ENCODE peak calls at places on chromosomes 11 and 22, in nine cellular contexts. M is left colon; Z is hypothalamus; C is AG08395; W is stimulated activated CD4-positive, alpha-beta T cell treated with anti-CD3 and anti-CD28 coated beads, Interleukin-1b, Interleukin-23, amount 100 ng/mL, for 1 hour; H is A549; Q is HS-27A; O is stimulated activated CD8-positive, alpha-beta memory T cell treated with anti-CD3 and anti-CD28 coated beads, Interleukin-15, amount 100 ng/mL, for 1 hour; R is retina. J is an unnamed sample.

GRCh38 chr22:30301995-30302809 is 12.9 kb upstream of the CASTOR1 start:
- DNase-seq in Z (no peak), R (no peak), H (no peak), C (peak; percentile 64), W (no peak), O (no peak), M (peak; percentile 68), Q (no peak), J (peak; percentile 53)

GRCh38 chr11:18956630-18957029 is 17.4 kb upstream of the MRGPRX1 start:
- DNase-seq in M (no peak), O (no peak), Z (no peak), Q (no peak), R (no peak), H (no peak), C (no peak), W (no peak), J (no peak)

GRCh38 chr22:38788417-38788816 is 5.5 kb downstream of the DNAL4 start:
- DNase-seq in Q (no peak), M (no peak), Z (no peak), C (peak; percentile 87), O (no peak), W (no peak), R (no peak), H (peak; percentile 49), J (peak; percentile 72)

GRCh38 chr22:20464096-20464614 is 26.5 kb upstream of the SCARF2 start:
- DNase-seq in O (no peak), M (no peak), W (peak; percentile 15), Z (no peak), R (no peak), H (no peak), Q (no peak), C (no peak), J (no peak)

GRCh38 chr11:2751523-2752203 is 51.9 kb upstream of the KCNQ1OT1 start:
- DNase-seq in M (peak; percentile 14), C (no peak), Z (no peak), R (peak; percentile 47), Q (no peak), W (no peak), O (no peak), H (no peak), J (no peak)

GRCh38 chr22:32904044-32904443 is 102.5 kb downstream of the TIMP3 start:
- DNase-seq in Q (peak; percentile 1), O (no peak), W (no peak), C (peak; percentile 47), M (peak; percentile 49), H (peak; percentile 29), Z (peak; percentile 43), R (no peak), J (peak; percentile 69)

GRCh38 chr11:65115361-65116082 is 2.0 kb downstream of the ZNHIT2 start:
- DNase-seq in Z (no peak), C (no peak), Q (no peak), O (no peak), R (no peak), W (no peak), H (no peak), M (peak; percentile 26), J (no peak)

GRCh38 chr22:45816771-45817170 is 145.1 kb downstream of the ATXN10 start:
- DNase-seq in H (no peak), M (no peak), Q (no peak), W (no peak), O (no peak), C (no peak), R (no peak), Z (no peak), J (no peak)

GRCh38 chr11:58801974-58802545 is 42.4 kb downstream of the GLYATL2 start:
- DNase-seq in Z (no peak), M (no peak), Q (no peak), W (no peak), C (no peak), R (no peak), O (no peak), H (no peak), J (no peak)

GRCh38 chr11:102469196-102469821 is 16.7 kb upstream of the TMEM123 start:
- DNase-seq in Z (no peak), O (no peak), W (no peak), H (no peak), C (peak; percentile 46), M (peak; percentile 45), Q (no peak), R (no peak), J (no peak)

GRCh38 chr11:88122956-88123355 is 52.3 kb downstream of the RAB38 start:
- DNase-seq in H (no peak), W (no peak), R (no peak), C (no peak), Z (no peak), O (no peak), Q (no peak), M (no peak), J (no peak)

GRCh38 chr11:9722023-9722422 is 58.1 kb downstream of the SWAP70 start:
- DNase-seq in H (no peak), Z (no peak), R (no peak), O (no peak), Q (no peak), W (no peak), M (no peak), C (no peak), J (no peak)

GRCh38 chr22:46649176-46650077 is 29.2 kb downstream of the GRAMD4 start:
- DNase-seq in C (peak; percentile 14), W (no peak), O (no peak), H (peak; percentile 93), R (no peak), M (no peak), Z (no peak), Q (no peak), J (peak; percentile 8)

GRCh38 chr22:30969532-30970355 is 679 bp downstream of the TUG1 start:
- DNase-seq in H (peak; percentile 44), C (peak; percentile 50), Z (peak; percentile 44), M (peak; percentile 42), W (no peak), O (peak; percentile 11), Q (no peak), R (no peak), J (no peak)

GRCh38 chr11:92136792-92137191 is 87.8 kb upstream of the FAT3 start:
- DNase-seq in C (no peak), O (no peak), R (no peak), W (no peak), Z (no peak), M (no peak), Q (no peak), H (peak; percentile 48), J (no peak)

GRCh38 chr22:39872548-39872947 is 21.0 kb downstream of the ENTHD1 start:
- DNase-seq in Q (no peak), M (no peak), O (no peak), R (no peak), Z (no peak), H (no peak), W (no peak), C (no peak), J (no peak)

GRCh38 chr11:1883342-1884122 is 8.2 kb downstream of the PRR33 start:
- DNase-seq in M (no peak), Z (no peak), W (no peak), Q (no peak), R (no peak), O (no peak), H (no peak), C (no peak), J (no peak)

GRCh38 chr11:28259177-28259843 is 151.1 kb downstream of the METTL15 start:
- DNase-seq in O (no peak), R (no peak), M (no peak), W (no peak), C (no peak), Q (no peak), Z (no peak), H (no peak), J (no peak)

GRCh38 chr11:11975201-11976092 is 33.0 kb downstream of the DKK3 start:
- DNase-seq in H (no peak), O (no peak), R (no peak), M (no peak), Q (no peak), Z (no peak), W (no peak), C (no peak), J (no peak)

GRCh38 chr11:134664863-134665535 is 253.0 kb upstream of the B3GAT1 start:
- DNase-seq in Z (no peak), M (no peak), H (no peak), R (no peak), O (no peak), C (no peak), W (no peak), Q (no peak), J (no peak)

GRCh38 chr22:40023226-40023925 is 28.6 kb downstream of the FAM83F start:
- DNase-seq in M (no peak), R (no peak), C (no peak), Q (no peak), H (no peak), W (no peak), Z (no peak), O (no peak), J (no peak)

GRCh38 chr11:122811721-122812120 is 26.6 kb upstream of the CRTAM start:
- DNase-seq in Z (no peak), M (no peak), R (no peak), C (no peak), W (no peak), H (no peak), Q (no peak), O (no peak), J (no peak)

GRCh38 chr11:2831826-2832717 is 53.5 kb downstream of the CDKN1C start:
- DNase-seq in Z (no peak), W (no peak), C (no peak), R (no peak), O (no peak), H (no peak), Q (no peak), M (no peak), J (no peak)

GRCh38 chr22:28599693-28600092 is 79.9 kb downstream of the TTC28 start:
- DNase-seq in C (no peak), R (no peak), H (no peak), Z (no peak), Q (no peak), O (no peak), M (no peak), W (no peak), J (no peak)

GRCh38 chr11:64469288-64469687 is 110.3 kb downstream of the RPS6KA4 start:
- DNase-seq in R (no peak), Q (no peak), O (no peak), M (no peak), Z (no peak), W (no peak), C (no peak), H (no peak), J (no peak)

GRCh38 chr11:36510567-36511020 is 522 bp upstream of the TRAF6 start:
- DNase-seq in R (no peak), M (no peak), W (no peak), C (peak; percentile 22), O (no peak), H (no peak), Q (no peak), Z (no peak), J (no peak)

GRCh38 chr22:11628651-11629511 is 3899.1 kb upstream of the OR11H1 start:
- DNase-seq in Z (no peak), O (no peak), Q (no peak), M (no peak), H (no peak), R (no peak), W (no peak), C (no peak), J (no peak)

GRCh38 chr11:108872781-108873291 is 208.0 kb downstream of the DDX10 start:
- DNase-seq in H (no peak), Q (no peak), Z (no peak), W (no peak), O (no peak), C (no peak), R (no peak), M (no peak), J (no peak)

GRCh38 chr22:37765498-37765897 is 42.2 kb upstream of the GCAT start:
- DNase-seq in O (no peak), C (no peak), Q (no peak), M (no peak), R (no peak), W (no peak), H (no peak), Z (no peak), J (no peak)

J was measured in pons.